ENCODE peak calls at places on chromosomes 7 and 10, in five cellular contexts. L, T, D, X and W are unnamed samples. For H3K4me1 and H3K79me2, the result is how much of the 10 kb centered on the place peaks cover.

GRCh38 chr10:85862771-85863170 is 503.8 kb downstream of the GRID1 start:
- DNase-seq in L (no peak), T (no peak), D (no peak), X (peak), W (no peak)

GRCh38 chr7:24245362-24245761 is 38.6 kb upstream of the NPY start:
- DNase-seq in L (no peak), T (no peak), D (no peak), X (no peak), W (no peak)

GRCh38 chr10:124719213-124719851 is 24.8 kb downstream of the FAM53B start:
- DNase-seq in L (peak), T (peak), D (peak), X (peak), W (peak)

GRCh38 chr7:23662124-23662982 is 17.6 kb upstream of the FAM221A start:
- DNase-seq in L (peak), T (no peak), D (no peak), X (peak), W (no peak)

GRCh38 chr10:113569576-113569975 is 16.7 kb downstream of the HABP2 start:
- DNase-seq in L (no peak), T (no peak), D (no peak), X (no peak), W (no peak)

GRCh38 chr10:44369296-44369695 is 15.6 kb downstream of the CXCL12 start:
- DNase-seq in L (peak), T (no peak), D (no peak), X (no peak), W (no peak)

GRCh38 chr10:15461353-15462108 is 90.4 kb upstream of the FAM171A1 start:
- DNase-seq in L (no peak), T (no peak), D (no peak), X (no peak), W (no peak)

GRCh38 chr10:128908109-128908898 is 558.7 kb upstream of the MGMT start:
- DNase-seq in L (no peak), T (peak), D (no peak), X (peak), W (peak)

GRCh38 chr7:16616122-16616521 is 29.4 kb downstream of the ANKMY2 start:
- DNase-seq in L (no peak), T (no peak), D (no peak), X (no peak), W (no peak)

GRCh38 chr10:79413196-79413595 is 32.2 kb downstream of the ZCCHC24 start:
- DNase-seq in L (no peak), T (no peak), D (no peak), X (peak), W (no peak)

GRCh38 chr7:1028044-1028770 is 16.1 kb upstream of the GPR146 start:
- DNase-seq in L (peak), T (no peak), D (peak), X (peak), W (no peak)

GRCh38 chr7:156621628-156622027 is 18.9 kb upstream of the RNF32 start:
- DNase-seq in L (no peak), T (no peak), D (no peak), X (no peak), W (no peak)

GRCh38 chr7:5629941-5630340 is 151.5 kb downstream of the RNF216 start:
- DNase-seq in L (peak), T (no peak), D (peak), X (peak), W (peak)

GRCh38 chr7:33195264-33195663 is 65.9 kb downstream of the BBS9 start:
- DNase-seq in L (peak), T (no peak), D (peak), X (no peak), W (no peak)

GRCh38 chr10:121183241-121183640 is 332.1 kb downstream of the WDR11 start:
- DNase-seq in L (no peak), T (no peak), D (no peak), X (no peak), W (no peak)

GRCh38 chr10:3076138-3076537 is 8.8 kb downstream of the PFKP start:
- DNase-seq in L (no peak), T (no peak), D (no peak), X (no peak), W (no peak)

GRCh38 chr10:3074985-3075600 is 7.7 kb downstream of the PFKP start:
- DNase-seq in L (no peak), T (no peak), D (no peak), X (no peak), W (no peak)

GRCh38 chr10:3072641-3073360 is 5.5 kb downstream of the PFKP start:
- DNase-seq in L (no peak), T (no peak), D (no peak), X (no peak), W (no peak)

GRCh38 chr10:3071405-3072198 is 4.3 kb downstream of the PFKP start:
- DNase-seq in L (peak), T (no peak), D (peak), X (no peak), W (peak)

DNA sequence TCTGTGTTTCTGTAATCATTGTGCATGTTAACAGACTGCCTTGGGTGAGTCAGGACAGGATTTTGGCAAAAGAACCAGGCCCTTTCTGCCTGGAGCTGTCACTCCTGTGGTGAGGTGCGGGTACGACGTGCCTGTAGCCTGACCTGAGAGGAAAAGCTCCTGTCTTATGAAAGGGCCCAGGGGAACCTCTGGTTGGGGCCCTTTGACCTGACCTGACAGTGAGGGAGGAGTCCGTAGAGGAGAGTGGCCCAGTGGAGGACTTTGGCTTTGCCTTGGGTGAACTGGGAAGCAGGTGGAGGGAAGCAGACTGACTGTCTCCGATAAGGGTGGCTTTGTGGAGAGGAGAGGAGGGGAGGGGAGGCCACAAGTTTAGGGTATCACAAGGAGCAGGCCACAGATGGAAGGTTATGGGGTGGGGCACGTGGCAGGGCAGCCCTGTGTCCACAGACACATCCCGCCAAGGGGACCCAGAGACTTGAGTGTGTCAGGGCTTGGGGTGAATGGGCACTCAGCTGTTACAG is 6.9 kb downstream of the PFKP start:
- DNase-seq in L (peak), T (no peak), D (no peak), X (no peak), W (no peak)
- H3K4me1 ChIP-seq in L (under half), T (under half), D (under half), X (under half), W (under half)

GRCh38 chr7:58087536-58088190 is 637.7 kb downstream of the ZNF716 start:
- DNase-seq in L (no peak), T (no peak), D (no peak), X (no peak), W (no peak)
- H3K4me3 ChIP-seq in L (no peak), T (no peak), D (no peak), X (no peak), W (no peak)

DNA sequence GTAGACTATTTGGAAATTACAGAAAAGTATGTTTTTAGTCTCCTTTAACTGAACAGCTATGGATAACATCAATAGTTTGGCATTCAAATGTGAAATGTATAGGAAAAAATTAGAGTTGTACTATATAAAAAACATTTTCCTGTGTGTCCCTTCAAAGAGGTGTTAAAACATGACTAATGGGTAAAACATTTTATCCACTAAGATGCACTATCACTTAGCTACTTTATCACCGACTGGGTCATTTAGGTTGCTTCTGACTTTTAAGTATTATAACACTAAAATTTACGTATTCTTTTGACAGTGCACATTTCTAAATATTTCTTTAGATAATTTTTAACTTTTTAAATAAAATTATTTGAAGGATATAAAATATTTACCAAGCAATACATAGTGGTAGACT is 77.6 kb downstream of the UBE2H start:
- DNase-seq in L (no peak), T (no peak), D (no peak), X (peak), W (no peak)
- H3K79me2 ChIP-seq in L (half or more), T (under half), D (half or more), X (under half), W (under half)

GRCh38 chr10:95539560-95540284 is 21.4 kb downstream of the SORBS1 start:
- DNase-seq in L (no peak), T (no peak), D (no peak), X (no peak), W (no peak)
- H3K4me1 ChIP-seq in L (under half), T (under half), D (under half), X (under half), W (under half)

GRCh38 chr10:89644691-89644966 is 413 bp downstream of the PANK1 start:
- DNase-seq in L (no peak), T (no peak), D (no peak), X (no peak), W (no peak)

GRCh38 chr10:89646833-89647570 is 2.0 kb upstream of the PANK1 start:
- DNase-seq in L (no peak), T (no peak), D (no peak), X (no peak), W (no peak)

GRCh38 chr10:89643812-89644690 is 991 bp downstream of the PANK1 start:
- DNase-seq in L (peak), T (peak), D (peak), X (peak), W (peak)

GRCh38 chr10:89644967-89645741 is at the start of gene PANK1:
- DNase-seq in L (peak), T (peak), D (peak), X (peak), W (peak)

DNA sequence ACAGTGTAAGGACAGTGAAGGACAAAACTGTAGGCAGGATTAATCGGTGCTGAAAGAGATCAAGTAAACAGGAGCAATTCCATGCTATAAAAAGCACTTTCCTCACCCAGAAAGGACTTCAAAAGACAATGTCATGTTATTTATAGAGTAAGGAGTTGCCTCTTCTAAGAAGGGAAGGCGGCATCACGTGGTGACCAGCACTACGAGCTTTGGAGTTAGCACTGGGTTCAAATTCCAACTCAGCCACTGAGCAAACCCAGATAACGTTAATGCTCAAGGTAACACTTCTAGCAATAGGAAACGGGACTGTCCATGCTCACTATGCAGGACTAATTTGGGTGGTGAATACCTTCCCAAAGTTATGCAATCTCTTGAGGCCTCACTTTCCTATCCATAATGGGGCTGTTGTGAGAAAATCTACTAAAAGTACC is 715 bp upstream of the PANK1 start:
- DNase-seq in L (no peak), T (no peak), D (no peak), X (no peak), W (peak)
- H3K4me3 ChIP-seq in L (peak), T (peak), D (peak), X (no peak), W (peak)